ENCODE peak calls at places on chromosomes 12 and 14, in seven cellular contexts. A, D, P, G, Z, V and H are unnamed samples.

GRCh38 chr12:109894939-109895338 is 5.1 kb upstream of the TCHP start:
- DNase-seq in A (no peak), D (no peak), P (no peak), G (no peak), Z (no peak), V (no peak), H (no peak)

GRCh38 chr12:22974865-22975264 is 349.9 kb downstream of the ETNK1 start:
- DNase-seq in A (peak), D (no peak), P (no peak), G (peak), Z (no peak), V (no peak), H (no peak)

GRCh38 chr12:40693503-40693863 is 1.2 kb downstream of the CNTN1 start:
- DNase-seq in A (peak), D (no peak), P (no peak), G (peak), Z (no peak), V (no peak), H (no peak)

GRCh38 chr14:90624228-90624627 is 192.0 kb downstream of the TTC7B start:
- DNase-seq in A (peak), D (no peak), P (no peak), G (no peak), Z (no peak), V (no peak), H (no peak)

GRCh38 chr12:112979281-112979680 is 962 bp downstream of the OAS2 start:
- DNase-seq in A (no peak), D (peak), P (no peak), G (no peak), Z (peak), V (no peak), H (no peak)

GRCh38 chr12:3973939-3974644 is 100.9 kb upstream of the PARP11 start:
- DNase-seq in A (no peak), D (no peak), P (no peak), G (no peak), Z (no peak), V (no peak), H (no peak)

GRCh38 chr12:91496337-91496736 is 313.7 kb upstream of the DCN start:
- DNase-seq in A (no peak), D (no peak), P (no peak), G (no peak), Z (no peak), V (no peak), H (no peak)

GRCh38 chr12:19988457-19988856 is 379.9 kb upstream of the PDE3A start:
- DNase-seq in A (peak), D (no peak), P (no peak), G (peak), Z (no peak), V (no peak), H (no peak)

GRCh38 chr14:106605548-106606448 is 1079.4 kb downstream of the TMEM121 start:
- DNase-seq in A (no peak), D (peak), P (peak), G (no peak), Z (peak), V (peak), H (peak)

GRCh38 chr12:75137896-75138295 is 71.7 kb downstream of the KCNC2 start:
- DNase-seq in A (no peak), D (no peak), P (no peak), G (no peak), Z (no peak), V (no peak), H (no peak)

GRCh38 chr14:105700622-105701288 is 174.4 kb downstream of the TMEM121 start:
- DNase-seq in A (no peak), D (no peak), P (peak), G (no peak), Z (peak), V (no peak), H (peak)

GRCh38 chr14:105257464-105257863 is 9.1 kb downstream of the BTBD6 start:
- DNase-seq in A (no peak), D (no peak), P (no peak), G (no peak), Z (no peak), V (no peak), H (no peak)

GRCh38 chr12:132506730-132507538 is 17.0 kb downstream of the FBRSL1 start:
- DNase-seq in A (peak), D (peak), P (peak), G (peak), Z (peak), V (no peak), H (peak)

GRCh38 chr12:51183816-51184215 is 10.9 kb upstream of the TFCP2 start:
- DNase-seq in A (peak), D (no peak), P (no peak), G (peak), Z (no peak), V (no peak), H (no peak)

GRCh38 chr12:116282371-116283286 is 5.1 kb upstream of the MED13L start:
- DNase-seq in A (no peak), D (no peak), P (peak), G (no peak), Z (no peak), V (no peak), H (no peak)

GRCh38 chr12:75863475-75863874 is 168.1 kb downstream of the PHLDA1 start:
- DNase-seq in A (peak), D (no peak), P (no peak), G (no peak), Z (no peak), V (no peak), H (no peak)

GRCh38 chr12:109476807-109477184 is 304 bp downstream of the KCTD10 start:
- DNase-seq in A (peak), D (no peak), P (no peak), G (no peak), Z (no peak), V (no peak), H (no peak)

GRCh38 chr14:63435838-63436237 is 107.3 kb downstream of the PPP2R5E start:
- DNase-seq in A (peak), D (no peak), P (no peak), G (peak), Z (peak), V (no peak), H (no peak)

GRCh38 chr12:107493135-107493494 is 192.5 kb upstream of the PWP1 start:
- DNase-seq in A (no peak), D (no peak), P (no peak), G (no peak), Z (no peak), V (no peak), H (no peak)

GRCh38 chr14:104150201-104151027 is 12.0 kb downstream of the KIF26A start:
- DNase-seq in A (peak), D (no peak), P (no peak), G (peak), Z (no peak), V (no peak), H (no peak)

GRCh38 chr12:51082561-51083139 is 746 bp downstream of the CSRNP2 start:
- DNase-seq in A (peak), D (peak), P (peak), G (peak), Z (no peak), V (peak), H (no peak)

GRCh38 chr12:2291182-2291832 is 238.5 kb downstream of the CACNA1C start:
- DNase-seq in A (peak), D (no peak), P (peak), G (peak), Z (no peak), V (no peak), H (peak)

GRCh38 chr12:29616664-29617409 is 119.4 kb upstream of the OVCH1 start:
- DNase-seq in A (peak), D (no peak), P (no peak), G (peak), Z (no peak), V (no peak), H (no peak)

GRCh38 chr14:52188381-52188780 is 79.1 kb upstream of the PTGDR start:
- DNase-seq in A (no peak), D (no peak), P (no peak), G (no peak), Z (no peak), V (no peak), H (no peak)

GRCh38 chr14:89965839-89966238 is 10.1 kb downstream of the TDP1 start:
- DNase-seq in A (peak), D (no peak), P (no peak), G (no peak), Z (no peak), V (no peak), H (no peak)

GRCh38 chr12:132536102-132536876 is 46.3 kb downstream of the FBRSL1 start:
- DNase-seq in A (no peak), D (no peak), P (no peak), G (no peak), Z (no peak), V (no peak), H (no peak)

GRCh38 chr12:96258451-96258933 is 64.3 kb downstream of the ELK3 start:
- DNase-seq in A (peak), D (no peak), P (no peak), G (peak), Z (no peak), V (peak), H (no peak)

GRCh38 chr12:6370994-6371754 is 4.2 kb downstream of the SCNN1A start:
- DNase-seq in A (peak), D (no peak), P (no peak), G (peak), Z (no peak), V (no peak), H (no peak)

GRCh38 chr12:49428652-49429549 is 61.6 kb downstream of the SPATS2 start:
- DNase-seq in A (peak), D (no peak), P (peak), G (peak), Z (no peak), V (no peak), H (no peak)

GRCh38 chr12:26434299-26434915 is 239.0 kb downstream of the SSPN start:
- DNase-seq in A (peak), D (no peak), P (peak), G (peak), Z (peak), V (no peak), H (peak)

GRCh38 chr12:102518871-102519270 is 38.5 kb upstream of the IGF1 start:
- DNase-seq in A (no peak), D (no peak), P (no peak), G (no peak), Z (no peak), V (no peak), H (no peak)

GRCh38 chr14:69079188-69079742 is 73.7 kb downstream of the DCAF5 start:
- DNase-seq in A (peak), D (no peak), P (no peak), G (peak), Z (no peak), V (no peak), H (no peak)

GRCh38 chr12:111089616-111090015 is 169.2 kb upstream of the MYL2 start:
- DNase-seq in A (no peak), D (no peak), P (no peak), G (no peak), Z (no peak), V (no peak), H (no peak)

GRCh38 chr12:45050331-45050750 is 558 bp downstream of the DBX2 start:
- DNase-seq in A (no peak), D (no peak), P (no peak), G (no peak), Z (no peak), V (no peak), H (no peak)

GRCh38 chr12:39393890-39394289 is 49.0 kb downstream of the KIF21A start:
- DNase-seq in A (no peak), D (no peak), P (no peak), G (no peak), Z (no peak), V (no peak), H (no peak)

GRCh38 chr12:80857311-80857710 is 80.4 kb downstream of the LIN7A start:
- DNase-seq in A (peak), D (no peak), P (no peak), G (no peak), Z (no peak), V (no peak), H (no peak)

GRCh38 chr14:49895480-49895879 is 2.6 kb downstream of the ARF6 start:
- DNase-seq in A (peak), D (no peak), P (no peak), G (no peak), Z (no peak), V (no peak), H (no peak)

GRCh38 chr12:59808317-59808910 is 212.6 kb downstream of the SLC16A7 start:
- DNase-seq in A (peak), D (no peak), P (peak), G (peak), Z (no peak), V (no peak), H (peak)